ENCODE peak calls at places on chromosomes 5 and 9, in ten cellular contexts. N is PC-3, T is fibroblast of lung, A is lung, Q is endodermal cell, Z is kidney, I is upper lobe of right lung, C is body of pancreas, H is RWPE1, L is AG04450. K is an unnamed sample.

GRCh38 chr9:100472725-100473261 is at the start of gene TMEFF1:
- DNase-seq in Z (peak; percentile 73), N (peak; percentile 18), H (peak; percentile 57), Q (peak; percentile 94), T (no peak), L (no peak), I (peak; percentile 68), C (peak; percentile 61), A (no peak), K (peak; percentile 80)

GRCh38 chr5:138942861-138943260 is 67.7 kb upstream of the LRRTM2 start:
- DNase-seq in C (peak; percentile 3), Q (peak; percentile 46), H (no peak), T (no peak), L (no peak), I (no peak), N (no peak), Z (peak; percentile 48), A (no peak), K (no peak)

GRCh38 chr9:11038956-11039355 is 426.2 kb upstream of the PTPRD start:
- DNase-seq in H (no peak), T (no peak), N (no peak), L (no peak), Q (peak; percentile 53), A (no peak), C (no peak), I (no peak), Z (no peak), K (no peak)

GRCh38 chr5:68239485-68239884 is 23.9 kb downstream of the PIK3R1 start:
- DNase-seq in Z (peak; percentile 92), H (no peak), T (peak; percentile 90), L (no peak), I (peak; percentile 72), C (peak; percentile 55), A (peak; percentile 54), N (no peak), Q (no peak), K (peak; percentile 87)

GRCh38 chr5:150804388-150804787 is 25.8 kb downstream of the SMIM3 start:
- DNase-seq in Z (no peak), H (no peak), C (no peak), L (no peak), N (no peak), Q (no peak), T (no peak), I (no peak), A (no peak), K (no peak)

GRCh38 chr5:121805931-121806330 is 45.8 kb upstream of the FTMT start:
- DNase-seq in L (no peak), H (no peak), A (no peak), N (no peak), C (no peak), Q (no peak), I (no peak), Z (no peak), T (peak; percentile 2), K (no peak)

GRCh38 chr5:12845549-12846159 is 941.4 kb upstream of the CTNND2 start:
- DNase-seq in C (no peak), A (no peak), L (no peak), N (no peak), Q (no peak), H (no peak), I (no peak), T (no peak), Z (no peak), K (no peak)

GRCh38 chr9:130805510-130806387 is 29.3 kb upstream of the ABL1 start:
- DNase-seq in I (no peak), H (no peak), Z (no peak), N (no peak), A (no peak), C (no peak), Q (no peak), T (peak; percentile 42), L (no peak), K (peak; percentile 30)

GRCh38 chr9:134057311-134057665 is 10.5 kb downstream of the BRD3 start:
- DNase-seq in Q (peak; percentile 37), L (no peak), T (no peak), H (no peak), C (no peak), I (peak; percentile 63), Z (no peak), N (no peak), A (no peak), K (no peak)

GRCh38 chr9:114047717-114048116 is 30.4 kb downstream of the AMBP start:
- DNase-seq in Z (no peak), H (no peak), Q (peak; percentile 67), L (no peak), N (peak; percentile 22), I (no peak), C (peak; percentile 37), T (peak; percentile 5), A (no peak), K (peak; percentile 29)

GRCh38 chr5:107384256-107384655 is 286.5 kb downstream of the EFNA5 start:
- DNase-seq in A (no peak), T (no peak), Q (no peak), Z (no peak), C (no peak), L (no peak), H (no peak), I (no peak), N (peak; percentile 30), K (no peak)

GRCh38 chr5:148858547-148858946 is 32.1 kb downstream of the ADRB2 start:
- DNase-seq in C (no peak), A (no peak), H (no peak), T (no peak), Z (no peak), N (no peak), I (no peak), Q (no peak), L (no peak), K (no peak)

GRCh38 chr5:96934695-96935555 is 955 bp upstream of the LNPEP start:
- DNase-seq in L (peak; percentile 83), C (peak; percentile 94), Q (peak; percentile 96), Z (peak; percentile 97), T (peak; percentile 96), N (peak; percentile 97), H (peak; percentile 88), A (peak; percentile 91), I (peak; percentile 96), K (peak; percentile 94)
- TF ChIP-seq CTCF in L (peak; percentile 26), C (no peak), Q (peak; percentile 21), Z (no peak), T (no peak), N (no peak), H (no peak), A (no peak), I (no peak), K (no peak)

GRCh38 chr9:95076696-95077052 is 240.8 kb downstream of the FANCC start:
- DNase-seq in Z (no peak), A (no peak), L (no peak), N (no peak), Q (no peak), C (no peak), T (no peak), I (no peak), H (no peak), K (no peak)

GRCh38 chr9:95073918-95074317 is 243.6 kb downstream of the FANCC start:
- DNase-seq in H (no peak), I (no peak), A (no peak), Z (no peak), C (no peak), T (no peak), Q (no peak), N (no peak), L (no peak), K (no peak)

GRCh38 chr9:95075700-95076099 is 241.8 kb downstream of the FANCC start:
- DNase-seq in H (no peak), I (peak; percentile 29), Q (peak; percentile 23), C (no peak), T (no peak), Z (no peak), L (no peak), A (no peak), N (no peak), K (no peak)

GRCh38 chr9:95073042-95073607 is 244.4 kb downstream of the FANCC start:
- DNase-seq in H (peak; percentile 22), A (no peak), T (peak; percentile 38), Q (peak; percentile 84), Z (no peak), N (peak; percentile 29), L (no peak), C (no peak), I (peak; percentile 57), K (peak; percentile 25)

GRCh38 chr9:95074632-95075269 is 242.8 kb downstream of the FANCC start:
- DNase-seq in T (no peak), H (no peak), I (peak; percentile 71), L (no peak), N (no peak), A (no peak), C (peak; percentile 82), Z (no peak), Q (peak; percentile 34), K (no peak)
- H3K27ac ChIP-seq in T (no peak overlapping the region), H (peak overlapping the region; percentile 54), I (no peak overlapping the region), L (no peak overlapping the region), N (no peak overlapping the region), A (peak overlapping the region; percentile 2), C (peak overlapping the region; percentile 37), Z (no peak overlapping the region), Q (no peak overlapping the region), K (no peak overlapping the region)

DNA sequence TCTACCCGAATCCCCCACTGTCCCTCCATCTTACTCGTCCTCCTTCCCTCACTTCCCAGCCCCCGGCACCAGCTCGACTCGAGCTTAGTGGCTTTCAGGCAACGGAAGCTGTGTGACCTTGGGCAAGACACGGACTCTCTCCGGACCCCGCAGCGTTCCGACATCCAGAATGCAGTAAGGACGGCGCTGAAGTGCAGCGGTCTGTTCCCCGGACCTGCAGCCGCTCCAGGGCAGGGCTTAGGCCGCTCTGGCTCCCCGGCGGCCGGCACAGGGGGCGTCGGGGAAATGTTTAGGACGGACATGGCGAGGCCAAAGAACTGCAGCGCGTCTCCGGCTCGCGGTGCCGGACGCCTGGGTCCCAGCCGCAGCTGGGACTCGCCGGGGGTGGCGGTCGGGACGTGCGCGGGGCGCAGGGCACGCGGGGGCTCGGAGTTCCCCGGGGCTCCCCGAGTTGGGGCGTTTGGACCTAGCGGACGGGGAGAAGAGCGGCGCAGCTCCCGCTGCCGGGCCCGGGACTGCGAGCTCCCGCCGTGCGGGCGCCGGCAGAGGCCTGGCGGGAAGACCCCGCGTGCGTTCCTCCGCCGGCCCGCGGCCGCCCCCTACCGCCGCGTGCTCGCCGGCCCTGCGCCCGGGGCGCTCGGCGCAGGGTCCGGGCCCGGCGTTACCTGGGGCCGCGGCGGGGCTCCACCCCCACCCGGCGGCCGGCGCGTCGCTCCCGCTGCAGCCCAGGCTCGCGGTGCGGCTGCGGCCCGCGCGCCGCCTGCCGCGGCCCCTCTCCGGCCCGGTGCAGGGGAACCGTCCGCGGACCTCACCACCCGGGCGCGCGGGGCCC is 5.6 kb upstream of the RNF44 start:
- DNase-seq in C (peak; percentile 23), N (peak; percentile 58), A (no peak), I (no peak), Z (peak; percentile 80), Q (peak; percentile 82), T (no peak), H (peak; percentile 38), L (no peak), K (peak; percentile 79)
- TF ChIP-seq CTCF in C (peak; percentile 6), N (no peak), A (no peak), I (no peak), Z (peak; percentile 23), Q (peak; percentile 46), T (no peak), H (peak; percentile 73), L (no peak), K (no peak)

DNA sequence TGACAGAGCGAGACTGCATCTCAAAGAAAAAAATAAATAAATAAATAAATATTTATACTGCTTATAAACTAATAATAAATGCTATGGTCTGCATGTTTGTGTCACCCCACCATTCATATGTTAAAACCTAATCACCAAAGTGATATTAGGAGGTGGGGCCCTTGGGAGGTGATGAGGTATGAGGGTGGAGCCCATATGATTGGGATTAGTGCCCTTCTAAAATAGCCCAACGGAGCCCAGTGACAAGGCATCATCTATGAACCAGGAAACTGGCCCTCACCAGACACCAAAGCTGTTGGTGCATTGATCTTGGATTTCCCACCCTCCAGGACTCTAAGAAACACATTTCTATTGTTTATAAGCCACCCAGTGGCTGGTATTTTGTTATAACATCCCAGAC is 5.1 kb downstream of the FXN start:
- DNase-seq in L (no peak), A (no peak), Z (no peak), Q (no peak), N (no peak), C (no peak), H (no peak), T (no peak), I (no peak), K (no peak)
- H3K27ac ChIP-seq in L (no peak overlapping the region), A (no peak overlapping the region), Z (no peak overlapping the region), Q (no peak overlapping the region), N (no peak overlapping the region), C (no peak overlapping the region), H (no peak overlapping the region), T (no peak overlapping the region), I (no peak overlapping the region), K (no peak overlapping the region)

K was measured in cardiac muscle cell.